ENCODE peak calls at places on chromosomes 12 and 14, in eight cellular contexts. S is GM04503; A is T-cell; Q is AG10803; P is stimulated activated CD8-positive, alpha-beta memory T cell treated with anti-CD3 and anti-CD28 coated beads, Interleukin-4, amount 100 ng/mL, for 1 hour; U is tibial nerve; E is NCI-H2081; Y is prostate gland. J is an unnamed sample.

GRCh38 chr12:124608451-124608870 is 41.0 kb upstream of the NCOR2 start:
- DNase-seq in E (no peak), Y (no peak), A (no peak), Q (no peak), S (no peak), P (no peak), U (no peak), J (no peak)

GRCh38 chr14:52853522-52853854 is 62.1 kb upstream of the GNPNAT1 start:
- DNase-seq in U (no peak), Q (no peak), S (no peak), A (no peak), P (no peak), Y (no peak), E (no peak), J (no peak)

GRCh38 chr14:77885363-77885762 is 85.5 kb downstream of the ADCK1 start:
- DNase-seq in Q (no peak), P (no peak), U (no peak), A (no peak), S (no peak), Y (no peak), E (no peak), J (no peak)

GRCh38 chr12:9227953-9228352 is 19.8 kb upstream of the PZP start:
- DNase-seq in P (no peak), S (no peak), Q (no peak), A (no peak), U (no peak), E (no peak), Y (no peak), J (no peak)

GRCh38 chr14:93707475-93707874 is 80.8 kb downstream of the PRIMA1 start:
- DNase-seq in E (no peak), Y (no peak), P (no peak), S (no peak), Q (no peak), U (no peak), A (no peak), J (no peak)

GRCh38 chr12:57079821-57080220 is 1.2 kb upstream of the NEMP1 start:
- DNase-seq in A (no peak), E (no peak), U (no peak), S (no peak), P (no peak), Y (no peak), Q (no peak), J (no peak)

GRCh38 chr14:43503508-43503907 is 1003.6 kb downstream of the FSCB start:
- DNase-seq in S (no peak), Q (no peak), P (no peak), A (no peak), U (no peak), E (no peak), Y (no peak), J (no peak)

GRCh38 chr12:5036031-5036430 is 7.6 kb upstream of the KCNA5 start:
- DNase-seq in S (no peak), E (no peak), U (no peak), Y (no peak), A (no peak), P (no peak), Q (no peak), J (no peak)

GRCh38 chr14:100610511-100611217 is 23.4 kb upstream of the BEGAIN start:
- DNase-seq in P (no peak), A (no peak), Y (no peak), S (no peak), U (no peak), Q (peak), E (no peak), J (no peak)

GRCh38 chr14:37047996-37048395 is 124.4 kb downstream of the SLC25A21 start:
- DNase-seq in A (no peak), U (no peak), Y (no peak), Q (no peak), P (no peak), E (no peak), S (no peak), J (no peak)

GRCh38 chr14:74042296-74042695 is 23.1 kb downstream of the BBOF1 start:
- DNase-seq in P (no peak), U (no peak), Q (no peak), A (no peak), Y (no peak), E (no peak), S (no peak), J (no peak)

GRCh38 chr14:91361236-91361811 is 56.3 kb downstream of the CCDC88C start:
- DNase-seq in P (no peak), Q (peak), S (no peak), Y (peak), U (peak), E (no peak), A (no peak), J (no peak)

J was measured in heart right ventricle.